ENCODE peak calls at places on chromosomes 16 and 17, in ten cellular contexts. C, G, O, A, H, T, V, P, U and M are unnamed samples.

GRCh38 chr17:75535119-75535537 is 9.6 kb downstream of the LLGL2 start:
- DNase-seq in C (no peak), G (no peak), O (peak; percentile 66), A (no peak), H (peak; percentile 79), T (no peak), V (no peak), P (no peak), U (no peak), M (peak; percentile 50)

GRCh38 chr17:72498671-72499210 is 377.9 kb downstream of the SOX9 start:
- DNase-seq in C (no peak), G (no peak), O (no peak), A (no peak), H (no peak), T (no peak), V (no peak), P (no peak), U (no peak), M (peak; percentile 20)

GRCh38 chr17:69634844-69635243 is 220.3 kb downstream of the MAP2K6 start:
- DNase-seq in C (no peak), G (no peak), O (no peak), A (no peak), H (no peak), T (no peak), V (no peak), P (no peak), U (no peak), M (no peak)

GRCh38 chr17:80082403-80083135 is 18.8 kb upstream of the GAA start:
- DNase-seq in C (peak; percentile 28), G (peak; percentile 70), O (peak; percentile 66), A (peak; percentile 88), H (peak; percentile 71), T (peak; percentile 54), V (peak; percentile 65), P (peak; percentile 65), U (peak; percentile 76), M (peak; percentile 68)

GRCh38 chr17:9941305-9941704 is 36.2 kb upstream of the RCVRN start:
- DNase-seq in C (no peak), G (no peak), O (no peak), A (no peak), H (no peak), T (no peak), V (no peak), P (no peak), U (no peak), M (no peak)

GRCh38 chr16:85570213-85570734 is 42.8 kb upstream of the GSE1 start:
- DNase-seq in C (no peak), G (no peak), O (peak; percentile 16), A (peak; percentile 99), H (no peak), T (no peak), V (no peak), P (no peak), U (no peak), M (no peak)

GRCh38 chr16:12260647-12261262 is 284.2 kb downstream of the SNX29 start:
- DNase-seq in C (no peak), G (no peak), O (no peak), A (no peak), H (no peak), T (no peak), V (peak; percentile 35), P (no peak), U (no peak), M (no peak)

GRCh38 chr17:13337864-13338371 is 263.8 kb downstream of the HS3ST3A1 start:
- DNase-seq in C (no peak), G (peak; percentile 36), O (no peak), A (no peak), H (peak; percentile 11), T (peak; percentile 64), V (peak; percentile 87), P (peak; percentile 63), U (peak; percentile 87), M (peak; percentile 78)

GRCh38 chr16:69889295-69889964 is 61.7 kb upstream of the CLEC18A start:
- DNase-seq in C (no peak), G (no peak), O (peak; percentile 13), A (no peak), H (no peak), T (no peak), V (no peak), P (no peak), U (no peak), M (no peak)

GRCh38 chr16:11316331-11317015 is 28.8 kb upstream of the RMI2 start:
- DNase-seq in C (no peak), G (no peak), O (no peak), A (no peak), H (no peak), T (no peak), V (peak; percentile 67), P (no peak), U (peak; percentile 75), M (no peak)

GRCh38 chr17:82787081-82787848 is 35.4 kb downstream of the TBCD start:
- DNase-seq in C (no peak), G (no peak), O (no peak), A (no peak), H (no peak), T (no peak), V (peak; percentile 77), P (peak; percentile 25), U (no peak), M (no peak)

GRCh38 chr17:55284001-55284884 is 19.5 kb downstream of the HLF start:
- DNase-seq in C (no peak), G (no peak), O (no peak), A (no peak), H (no peak), T (no peak), V (no peak), P (no peak), U (no peak), M (no peak)